ENCODE peak calls at places on chromosomes 11 and 22, in four cellular contexts. T is fibroblast of lung, I is mammary epithelial cell, B is PC-3. W is an unnamed sample. For H3K27me3, the result is how much of the 10 kb centered on the place peaks cover.

GRCh38 chr11:44954051-44954906 is 3.6 kb upstream of the TP53I11 start:
- DNase-seq in T (no peak), I (no peak), B (no peak), W (no peak)

GRCh38 chr22:41445171-41446056 is 1.2 kb downstream of the TOB2 start:
- DNase-seq in T (no peak), I (peak), B (peak), W (peak)

GRCh38 chr22:23638611-23639010 is 6.5 kb upstream of the DRICH1 start:
- DNase-seq in T (no peak), I (no peak), B (no peak), W (no peak)

GRCh38 chr22:37053310-37054077 is 2.0 kb downstream of the KCTD17 start:
- DNase-seq in T (no peak), I (no peak), B (no peak), W (no peak)

GRCh38 chr11:34052608-34053160 is 1.2 kb downstream of the CAPRIN1 start:
- DNase-seq in T (no peak), I (peak), B (no peak), W (peak)

GRCh38 chr22:30302810-30303138 is 13.5 kb upstream of the CASTOR1 start:
- DNase-seq in T (peak), I (peak), B (no peak), W (no peak)

GRCh38 chr22:39688186-39688768 is 117.7 kb downstream of the CACNA1I start:
- DNase-seq in T (no peak), I (no peak), B (no peak), W (no peak)

GRCh38 chr22:22710719-22711531 is 66.5 kb downstream of the GGTLC2 start:
- DNase-seq in T (peak), I (no peak), B (peak), W (peak)

GRCh38 chr11:103035656-103036434 is 56.1 kb downstream of the DCUN1D5 start:
- DNase-seq in T (peak), I (peak), B (peak), W (peak)

GRCh38 chr11:118771481-118772278 is 19.3 kb downstream of the DDX6 start:
- DNase-seq in T (no peak), I (no peak), B (no peak), W (no peak)

GRCh38 chr22:19115628-19116027 is 6.6 kb downstream of the DGCR2 start:
- DNase-seq in T (no peak), I (no peak), B (no peak), W (no peak)

GRCh38 chr11:62477927-62478326 is 59.1 kb downstream of the SCGB1A1 start:
- DNase-seq in T (no peak), I (no peak), B (no peak), W (no peak)

GRCh38 chr11:58914821-58915543 is 24.3 kb upstream of the GLYATL1 start:
- DNase-seq in T (peak), I (peak), B (peak), W (no peak)

GRCh38 chr22:19867617-19868016 is 12.9 kb upstream of the GNB1L start:
- DNase-seq in T (no peak), I (no peak), B (no peak), W (no peak)

GRCh38 chr11:8720868-8721739 is 38.5 kb downstream of the RPL27A start:
- DNase-seq in T (no peak), I (peak), B (peak), W (no peak)

GRCh38 chr11:42249401-42249800 is 789.9 kb upstream of the LRRC4C start:
- DNase-seq in T (peak), I (no peak), B (no peak), W (no peak)

GRCh38 chr11:70610561-70610960 is 212.2 kb downstream of the CTTN start:
- DNase-seq in T (peak), I (no peak), B (no peak), W (no peak)

GRCh38 chr22:38338772-38339379 is 21.6 kb upstream of the CSNK1E start:
- DNase-seq in T (no peak), I (no peak), B (no peak), W (no peak)

GRCh38 chr22:26711205-26711958 is 54.0 kb downstream of the MIAT start:
- DNase-seq in T (no peak), I (no peak), B (no peak), W (no peak)

GRCh38 chr11:128790200-128790599 is 76.9 kb downstream of the KCNJ1 start:
- DNase-seq in T (peak), I (peak), B (peak), W (no peak)

GRCh38 chr11:131928992-131929391 is 558.6 kb downstream of the NTM start:
- DNase-seq in T (no peak), I (no peak), B (no peak), W (no peak)

GRCh38 chr11:92136792-92137191 is 87.8 kb upstream of the FAT3 start:
- DNase-seq in T (no peak), I (no peak), B (peak), W (no peak)

GRCh38 chr11:111944139-111944538 is 7.0 kb downstream of the DIXDC1 start:
- DNase-seq in T (peak), I (peak), B (peak), W (peak)

GRCh38 chr11:44793350-44794090 is 66.8 kb downstream of the TSPAN18 start:
- DNase-seq in T (peak), I (no peak), B (no peak), W (no peak)

GRCh38 chr11:123450593-123450992 is 20.5 kb downstream of the GRAMD1B start:
- DNase-seq in T (peak), I (no peak), B (no peak), W (no peak)

GRCh38 chr22:37601540-37602442 is 6.8 kb upstream of the GGA1 start:
- DNase-seq in T (peak), I (peak), B (peak), W (peak)

GRCh38 chr22:32764330-32765116 is 37.0 kb upstream of the TIMP3 start:
- DNase-seq in T (peak), I (peak), B (no peak), W (no peak)

GRCh38 chr22:17919276-17920144 is 104.9 kb downstream of the MICAL3 start:
- DNase-seq in T (no peak), I (no peak), B (no peak), W (no peak)

GRCh38 chr11:70720291-70720690 is 322.0 kb downstream of the CTTN start:
- DNase-seq in T (no peak), I (no peak), B (no peak), W (no peak)

GRCh38 chr11:31246451-31247165 is 122.9 kb downstream of the DCDC1 start:
- DNase-seq in T (peak), I (peak), B (no peak), W (no peak)

GRCh38 chr11:65378208-65378927 is 4.1 kb downstream of the SLC25A45 start:
- DNase-seq in T (no peak), I (no peak), B (no peak), W (no peak)

GRCh38 chr22:36237462-36238347 is 1.6 kb downstream of the APOL2 start:
- DNase-seq in T (no peak), I (no peak), B (peak), W (no peak)

GRCh38 chr11:131693756-131694155 is 323.3 kb downstream of the NTM start:
- DNase-seq in T (no peak), I (no peak), B (peak), W (no peak)

DNA sequence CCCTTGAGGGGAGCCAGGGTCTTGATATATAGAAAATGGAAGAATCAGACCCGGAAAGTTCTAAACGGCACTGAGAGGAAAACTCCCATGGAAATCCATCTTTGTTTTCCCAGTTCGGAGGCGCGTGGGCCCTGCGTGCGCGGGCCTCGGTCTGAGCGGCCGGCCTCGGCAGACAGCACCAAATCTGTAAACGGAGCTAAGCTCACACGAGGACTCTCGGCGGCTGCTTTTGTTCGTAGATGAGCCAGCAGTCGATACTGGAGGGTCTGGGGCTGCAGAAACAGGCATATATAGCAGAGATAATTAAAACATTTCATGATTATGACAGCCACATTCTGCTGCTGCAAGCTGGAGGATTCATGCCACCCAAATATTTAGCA is 68.5 kb upstream of the PPARA start:
- DNase-seq in T (peak), I (peak), B (no peak), W (no peak)
- H3K27me3 ChIP-seq in T (under half), I (under half), B (under half), W (under half)

DNA sequence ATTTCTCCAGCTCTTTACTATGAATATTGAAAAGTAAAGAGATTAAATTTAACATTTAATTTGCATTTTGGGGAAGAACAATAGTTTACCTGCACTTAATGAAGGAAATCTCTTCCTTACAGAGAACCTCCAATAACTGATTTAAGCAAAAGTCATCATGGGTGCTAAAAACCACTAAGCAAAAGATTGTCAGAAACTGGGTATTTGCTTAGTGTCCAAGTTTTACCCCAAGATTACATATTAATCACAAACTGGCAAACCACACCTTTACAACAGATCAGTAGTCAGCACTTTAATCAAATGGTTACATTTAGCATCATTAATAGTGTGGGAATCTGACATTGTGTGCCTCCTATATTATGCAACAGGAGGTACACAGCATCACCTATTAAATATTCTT is 2.7 kb downstream of the ZBTB44 start:
- DNase-seq in T (no peak), I (no peak), B (no peak), W (no peak)
- H3K4me3 ChIP-seq in T (no peak), I (peak), B (peak), W (no peak)

DNA sequence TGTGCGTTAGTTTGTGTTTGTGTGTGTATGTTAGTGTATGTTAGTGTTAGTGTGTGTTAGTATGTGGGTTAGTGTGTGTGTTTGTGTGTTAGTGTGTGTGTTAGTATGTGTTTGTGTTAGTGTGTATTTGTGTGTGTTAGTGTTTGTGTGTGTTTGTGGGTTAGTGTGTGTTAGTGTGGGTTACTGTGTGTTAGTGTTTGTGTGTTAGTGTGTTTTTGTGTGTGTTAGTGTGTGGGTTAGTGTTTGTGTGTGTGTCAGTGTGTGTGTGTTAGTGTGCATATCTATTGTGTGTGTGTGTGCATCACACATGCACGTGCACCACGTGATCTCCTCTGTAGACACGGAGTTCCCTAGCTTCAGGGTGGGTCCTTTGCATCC is 115.4 kb downstream of the KCNQ1OT1 start:
- DNase-seq in T (no peak), I (no peak), B (no peak), W (no peak)
- H3K27me3 ChIP-seq in T (under half), I (under half), B (under half), W (under half)

GRCh38 chr22:42645938-42646568 is 3.1 kb downstream of the CYB5R3 start:
- DNase-seq in T (no peak), I (no peak), B (no peak), W (no peak)
- H3K4me3 ChIP-seq in T (no peak), I (no peak), B (no peak), W (no peak)

DNA sequence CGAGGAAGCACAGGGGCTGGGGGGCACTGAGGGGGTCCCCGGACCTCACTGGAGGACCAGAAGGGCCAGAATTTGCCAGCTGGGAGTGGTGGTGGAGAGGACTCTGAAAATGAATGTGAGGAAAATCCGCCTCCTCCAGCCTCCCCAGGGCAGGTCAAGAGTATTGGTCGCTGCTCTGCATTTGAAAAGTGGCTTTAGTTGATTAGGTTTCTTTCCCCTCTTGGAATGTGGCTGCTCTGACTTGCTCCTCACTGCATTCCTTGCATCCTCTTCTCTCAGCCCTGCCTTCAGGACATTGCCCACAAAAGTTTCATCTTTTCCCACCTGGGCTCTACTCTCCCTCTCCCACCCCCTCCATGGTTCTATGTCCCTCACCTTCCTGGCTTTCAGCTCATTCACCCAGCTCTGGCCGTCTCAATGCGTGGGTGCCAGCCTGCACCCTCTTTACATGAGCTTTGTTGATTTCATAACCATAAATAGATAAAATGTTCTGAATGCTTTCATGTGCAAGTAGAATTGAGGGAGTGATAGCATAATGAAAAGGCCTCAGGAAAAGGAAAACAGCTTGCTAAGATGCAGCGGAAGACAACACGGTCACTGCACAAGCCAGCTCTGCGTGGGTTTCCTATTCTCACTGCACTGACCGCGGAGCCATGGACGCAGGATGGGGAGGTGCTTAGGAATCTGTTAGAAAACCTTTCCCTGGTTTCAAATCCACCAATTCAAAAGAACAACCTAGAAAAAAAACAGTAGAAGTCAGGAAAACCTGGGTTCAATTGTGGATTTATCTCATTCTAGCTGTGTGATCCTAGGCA is 6.5 kb upstream of the NPAS4 start:
- DNase-seq in T (no peak), I (no peak), B (no peak), W (no peak)
- H3K27me3 ChIP-seq in T (under half), I (under half), B (half or more), W (under half)

GRCh38 chr11:115656041-115656440 is 151.8 kb upstream of the CADM1 start:
- DNase-seq in T (no peak), I (no peak), B (no peak), W (no peak)

GRCh38 chr11:115660072-115660805 is 156.0 kb upstream of the CADM1 start:
- DNase-seq in T (peak), I (no peak), B (no peak), W (no peak)

GRCh38 chr11:115657586-115657985 is 153.4 kb upstream of the CADM1 start:
- DNase-seq in T (peak), I (peak), B (no peak), W (no peak)

GRCh38 chr11:115656684-115657083 is 152.5 kb upstream of the CADM1 start:
- DNase-seq in T (peak), I (no peak), B (no peak), W (no peak)

GRCh38 chr11:115659061-115659963 is 155.1 kb upstream of the CADM1 start:
- DNase-seq in T (peak), I (peak), B (no peak), W (peak)
- H3K4me3 ChIP-seq in T (peak), I (peak), B (no peak), W (no peak)

GRCh38 chr22:45970709-45971388 is 6.1 kb downstream of the WNT7B start:
- DNase-seq in T (peak), I (no peak), B (no peak), W (no peak)

GRCh38 chr22:45968003-45968650 is 8.8 kb downstream of the WNT7B start:
- DNase-seq in T (peak), I (no peak), B (no peak), W (peak)

GRCh38 chr22:45969801-45970464 is 7.0 kb downstream of the WNT7B start:
- DNase-seq in T (peak), I (no peak), B (no peak), W (no peak)

GRCh38 chr22:45968751-45969413 is 8.1 kb downstream of the WNT7B start:
- DNase-seq in T (peak), I (peak), B (peak), W (peak)

GRCh38 chr22:45969414-45969799 is 7.6 kb downstream of the WNT7B start:
- DNase-seq in T (no peak), I (no peak), B (peak), W (no peak)
- H3K27me3 ChIP-seq in T (under half), I (under half), B (under half), W (under half)

GRCh38 chr11:76243648-76244285 is 37.5 kb upstream of the WNT11 start:
- DNase-seq in T (no peak), I (no peak), B (no peak), W (no peak)
- H3K4me3 ChIP-seq in T (no peak), I (no peak), B (no peak), W (no peak)